ENCODE peak calls at places on chromosome 22, in six cellular contexts. D, E, L, P, N and S are unnamed samples.

GRCh38 chr22:42379961-42380537 is 52.2 kb downstream of the NFAM1 start:
- DNase-seq in D (no peak), E (no peak), L (no peak), P (no peak), N (no peak), S (no peak)

GRCh38 chr22:22090650-22091399 is 108.2 kb upstream of the TOP3B start:
- DNase-seq in D (no peak), E (no peak), L (no peak), P (no peak), N (no peak), S (no peak)

GRCh38 chr22:19138217-19139000 is 6.0 kb downstream of the ESS2 start:
- DNase-seq in D (no peak), E (no peak), L (no peak), P (no peak), N (no peak), S (no peak)

GRCh38 chr22:44583076-44583760 is 85.2 kb upstream of the RTL6 start:
- DNase-seq in D (no peak), E (no peak), L (no peak), P (no peak), N (no peak), S (no peak)

GRCh38 chr22:25880524-25880923 is 138.5 kb downstream of the MYO18B start:
- DNase-seq in D (no peak), E (no peak), L (no peak), P (no peak), N (peak), S (peak)

GRCh38 chr22:23289851-23290724 is 109.8 kb downstream of the BCR start:
- DNase-seq in D (peak), E (no peak), L (peak), P (peak), N (peak), S (no peak)

GRCh38 chr22:23218867-23219251 is 38.5 kb downstream of the BCR start:
- DNase-seq in D (no peak), E (no peak), L (peak), P (peak), N (peak), S (no peak)

GRCh38 chr22:37696657-37697539 is at the start of gene TRIOBP:
- DNase-seq in D (peak), E (peak), L (peak), P (peak), N (no peak), S (peak)

GRCh38 chr22:35995345-35995744 is 33.3 kb downstream of the RBFOX2 start:
- DNase-seq in D (no peak), E (no peak), L (peak), P (no peak), N (no peak), S (no peak)

GRCh38 chr22:33823552-33823951 is 96.7 kb downstream of the LARGE1 start:
- DNase-seq in D (no peak), E (no peak), L (no peak), P (no peak), N (peak), S (no peak)

GRCh38 chr22:20239063-20239950 is 28.8 kb downstream of the RTN4R start:
- DNase-seq in D (no peak), E (no peak), L (peak), P (no peak), N (no peak), S (no peak)

GRCh38 chr22:50112151-50113118 is 22.6 kb downstream of the MOV10L1 start:
- DNase-seq in D (no peak), E (no peak), L (no peak), P (no peak), N (no peak), S (no peak)

GRCh38 chr22:17943533-17944204 is 80.7 kb downstream of the MICAL3 start:
- DNase-seq in D (no peak), E (no peak), L (no peak), P (no peak), N (no peak), S (no peak)

GRCh38 chr22:31122196-31122531 is 602 bp upstream of the INPP5J start:
- DNase-seq in D (no peak), E (no peak), L (no peak), P (no peak), N (no peak), S (no peak)

GRCh38 chr22:34804588-34804987 is 261.4 kb upstream of the ISX start:
- DNase-seq in D (no peak), E (no peak), L (no peak), P (no peak), N (no peak), S (no peak)

GRCh38 chr22:44455151-44455962 is 42.7 kb downstream of the RTL6 start:
- DNase-seq in D (no peak), E (no peak), L (no peak), P (no peak), N (no peak), S (no peak)

GRCh38 chr22:48713266-48714205 is 1114.1 kb downstream of the BRD1 start:
- DNase-seq in D (no peak), E (no peak), L (no peak), P (no peak), N (no peak), S (no peak)

GRCh38 chr22:50507421-50507990 is at the start of gene LMF2:
- DNase-seq in D (no peak), E (no peak), L (no peak), P (peak), N (peak), S (no peak)

GRCh38 chr22:42185915-42186439 is 55.4 kb upstream of the CYP2D6 start:
- DNase-seq in D (no peak), E (no peak), L (no peak), P (no peak), N (no peak), S (no peak)

GRCh38 chr22:30201970-30202369 is 44.6 kb downstream of the LIF start:
- DNase-seq in D (no peak), E (no peak), L (no peak), P (no peak), N (no peak), S (no peak)

GRCh38 chr22:19687561-19688300 is 26.6 kb upstream of the SEPTIN5 start:
- DNase-seq in D (no peak), E (no peak), L (peak), P (no peak), N (no peak), S (no peak)

DNA sequence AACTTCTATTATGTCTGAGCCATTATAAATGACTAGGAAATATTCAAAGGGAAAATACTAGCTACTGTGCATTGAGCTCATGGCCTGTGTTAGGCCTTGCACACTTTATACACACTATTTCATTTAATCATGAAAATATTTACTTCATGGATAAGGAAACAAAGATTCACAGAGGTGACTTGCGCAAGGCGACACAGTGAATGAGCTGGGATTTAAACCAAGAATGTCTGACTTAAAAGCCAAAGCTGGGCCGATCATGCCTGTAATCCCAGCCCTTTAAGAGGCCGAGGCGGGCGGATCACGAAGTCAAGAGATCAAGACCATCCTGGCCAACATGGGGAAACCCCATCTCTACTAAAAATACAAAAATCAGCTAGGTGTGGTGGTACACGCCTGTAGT is 231.5 kb downstream of the MIAT start:
- DNase-seq in D (no peak), E (no peak), L (no peak), P (no peak), N (no peak), S (no peak)
- TF ChIP-seq SIN3A in D (no peak), E (no peak), L (no peak), P (no peak), N (no peak), S (no peak)

DNA sequence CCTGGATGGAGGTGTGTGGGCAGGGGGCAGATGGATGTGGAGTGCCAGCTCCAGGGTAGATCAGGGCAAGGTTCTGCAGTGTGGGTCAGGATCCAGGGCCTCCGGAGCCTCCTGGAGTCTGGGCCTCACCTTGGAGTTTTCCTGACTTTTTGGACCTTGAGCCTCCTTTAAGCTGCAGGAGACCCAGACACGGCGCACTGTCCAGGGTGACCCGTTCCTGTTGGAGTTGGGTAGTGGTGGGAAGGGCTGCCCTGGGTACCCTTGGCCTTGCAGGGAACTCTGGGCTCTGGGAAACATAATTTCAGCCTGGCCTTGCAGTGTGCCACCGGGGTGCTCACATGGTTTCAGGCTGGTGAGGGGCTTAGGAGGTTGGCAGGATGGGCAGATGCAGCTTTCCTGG is 17.0 kb downstream of the MGAT3 start:
- DNase-seq in D (no peak), E (no peak), L (no peak), P (no peak), N (no peak), S (no peak)
- H3K9ac ChIP-seq in D (no peak), E (no peak), L (peak), P (no peak), N (no peak), S (no peak)

GRCh38 chr22:32542332-32543019 is 67.9 kb downstream of the FBXO7 start:
- DNase-seq in D (no peak), E (no peak), L (peak), P (no peak), N (no peak), S (no peak)
- TF ChIP-seq SIN3A in D (no peak), E (no peak), L (no peak), P (no peak), N (no peak), S (no peak)

GRCh38 chr22:28791124-28791523 is 9.2 kb downstream of the XBP1 start:
- DNase-seq in D (no peak), E (no peak), L (no peak), P (no peak), N (no peak), S (no peak)
- H3K9ac ChIP-seq in D (no peak), E (no peak), L (no peak), P (no peak), N (no peak), S (peak)

GRCh38 chr22:46551321-46551720 is 13.9 kb upstream of the CELSR1 start:
- DNase-seq in D (no peak), E (no peak), L (no peak), P (no peak), N (no peak), S (no peak)

GRCh38 chr22:46549971-46550641 is 12.7 kb upstream of the CELSR1 start:
- DNase-seq in D (no peak), E (no peak), L (no peak), P (no peak), N (no peak), S (no peak)

GRCh38 chr22:46551996-46552395 is 14.6 kb upstream of the CELSR1 start:
- DNase-seq in D (no peak), E (no peak), L (no peak), P (no peak), N (no peak), S (no peak)

GRCh38 chr22:46556775-46557174 is 19.4 kb upstream of the CELSR1 start:
- DNase-seq in D (no peak), E (no peak), L (no peak), P (no peak), N (no peak), S (no peak)

DNA sequence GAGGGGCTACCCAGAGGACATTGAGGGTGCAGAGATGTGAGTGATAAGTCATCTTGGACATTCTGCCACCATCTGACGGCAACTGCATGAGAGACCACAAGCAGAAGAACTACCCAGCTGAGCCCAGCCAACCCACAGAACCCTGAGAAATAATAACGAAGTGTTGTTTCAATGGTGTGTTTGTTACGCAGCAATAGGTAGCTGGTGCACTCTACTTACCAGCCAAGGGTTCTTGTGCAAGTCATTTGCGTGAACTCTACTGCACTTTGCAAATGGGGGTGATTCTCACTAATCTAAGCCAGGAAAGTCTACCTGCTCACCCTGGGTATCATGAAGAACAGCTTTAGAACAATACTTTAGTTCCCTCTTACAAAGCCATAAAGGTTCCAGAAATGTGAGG is 15.8 kb upstream of the CELSR1 start:
- DNase-seq in D (no peak), E (no peak), L (no peak), P (no peak), N (no peak), S (no peak)
- TF ChIP-seq SIN3A in D (no peak), E (no peak), L (no peak), P (no peak), N (no peak), S (no peak)